ENCODE peak calls at places on chromosomes 16 and 17, in seven cellular contexts. M is fibroblast of lung, U is kidney epithelial cell, G is PC-3, A is brain microvascular endothelial cell, E is heart right ventricle, F is AG09309. C is an unnamed sample.

GRCh38 chr16:64615647-64616280 is 506.1 kb downstream of the CDH11 start:
- DNase-seq in M (peak), U (no peak), G (no peak), A (no peak), E (no peak), F (peak), C (no peak)

GRCh38 chr16:49021136-49021535 is 260.5 kb downstream of the CBLN1 start:
- DNase-seq in M (peak), U (peak), G (peak), A (no peak), E (no peak), F (peak), C (peak)

GRCh38 chr17:77391668-77392375 is 251.1 kb downstream of the SEC14L1 start:
- DNase-seq in M (peak), U (no peak), G (peak), A (peak), E (no peak), F (peak), C (peak)

GRCh38 chr16:31435341-31436220 is 7.0 kb downstream of the ZNF843 start:
- DNase-seq in M (no peak), U (no peak), G (no peak), A (no peak), E (no peak), F (no peak), C (no peak)

GRCh38 chr17:81341347-81342061 is 46.4 kb upstream of the SLC38A10 start:
- DNase-seq in M (no peak), U (no peak), G (peak), A (no peak), E (no peak), F (no peak), C (no peak)

GRCh38 chr16:72715267-72715666 is 332.7 kb downstream of the ZFHX3 start:
- DNase-seq in M (peak), U (no peak), G (peak), A (no peak), E (no peak), F (no peak), C (no peak)

GRCh38 chr16:2712546-2712945 is 7.5 kb downstream of the PRSS27 start:
- DNase-seq in M (no peak), U (no peak), G (no peak), A (no peak), E (no peak), F (no peak), C (no peak)

GRCh38 chr17:57906910-57907309 is 48.3 kb downstream of the CUEDC1 start:
- DNase-seq in M (no peak), U (no peak), G (no peak), A (no peak), E (no peak), F (no peak), C (no peak)

GRCh38 chr17:43667506-43668438 is 6.0 kb upstream of the MEOX1 start:
- DNase-seq in M (no peak), U (no peak), G (peak), A (peak), E (no peak), F (no peak), C (no peak)

GRCh38 chr17:82177276-82177675 is 35.4 kb downstream of the CCDC57 start:
- DNase-seq in M (no peak), U (no peak), G (no peak), A (no peak), E (no peak), F (no peak), C (no peak)

GRCh38 chr16:70160388-70160787 is 13.2 kb upstream of the CLEC18C start:
- DNase-seq in M (no peak), U (no peak), G (no peak), A (no peak), E (no peak), F (no peak), C (no peak)

GRCh38 chr17:21689604-21690003 is 2.7 kb upstream of the KCNJ18 start:
- DNase-seq in M (peak), U (peak), G (peak), A (peak), E (no peak), F (peak), C (peak)

GRCh38 chr17:57909548-57909947 is 45.7 kb downstream of the CUEDC1 start:
- DNase-seq in M (no peak), U (no peak), G (no peak), A (no peak), E (no peak), F (no peak), C (no peak)

GRCh38 chr17:21679256-21680146 is 12.8 kb upstream of the KCNJ18 start:
- DNase-seq in M (no peak), U (no peak), G (no peak), A (no peak), E (no peak), F (no peak), C (no peak)

GRCh38 chr17:3972281-3972731 is 8.1 kb upstream of the ATP2A3 start:
- DNase-seq in M (no peak), U (no peak), G (no peak), A (no peak), E (no peak), F (no peak), C (no peak)

GRCh38 chr17:39077874-39078273 is 73.6 kb downstream of the PLXDC1 start:
- DNase-seq in M (no peak), U (no peak), G (no peak), A (no peak), E (no peak), F (no peak), C (no peak)
- TF ChIP-seq CTCF in M (no peak), U (peak), G (no peak), A (peak), E (no peak), F (peak), C (peak)

DNA sequence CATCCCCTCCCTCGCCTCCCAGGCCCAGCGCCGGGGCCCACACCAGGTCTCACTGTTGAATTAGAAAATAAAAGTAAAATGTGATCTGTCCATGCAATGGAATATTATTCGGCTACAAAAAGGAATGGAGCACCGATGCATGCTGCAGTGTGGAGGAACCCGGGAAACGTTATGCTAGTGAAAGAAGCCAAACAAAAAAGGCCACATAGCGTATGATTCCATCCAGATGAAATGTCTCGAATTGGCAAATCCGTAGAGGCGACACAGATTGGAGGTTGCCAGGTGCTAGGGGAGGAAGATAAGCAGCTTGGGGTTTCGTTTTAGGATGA is 972 bp upstream of the ADCY9 start:
- DNase-seq in M (no peak), U (no peak), G (no peak), A (no peak), E (no peak), F (no peak), C (no peak)
- H3K4me3 ChIP-seq in M (peak), U (no peak), G (peak), A (no peak), E (peak), F (no peak), C (peak)

DNA sequence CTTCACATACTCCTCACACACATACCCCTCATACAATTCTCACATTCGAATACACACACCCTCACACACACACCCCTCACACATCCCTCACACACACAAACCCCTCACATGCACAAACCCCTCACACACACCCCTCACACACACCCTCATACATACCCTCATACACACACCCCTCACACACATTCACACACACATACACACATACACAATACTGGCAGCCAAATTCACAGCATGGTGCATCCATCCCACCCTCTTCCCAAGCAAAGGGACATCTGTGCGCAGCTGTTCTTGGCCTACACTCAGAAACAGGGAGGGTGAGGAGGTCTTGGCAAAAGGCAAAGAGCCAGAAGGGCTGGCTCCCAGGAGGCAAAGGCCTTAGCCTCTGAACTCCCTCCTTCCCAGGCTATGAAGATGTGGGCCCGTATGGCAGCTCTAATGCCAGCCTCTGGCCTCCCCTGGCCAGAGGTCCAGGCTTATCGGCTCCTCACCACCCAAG is 23.4 kb downstream of the C17orf67 start:
- DNase-seq in M (peak), U (no peak), G (no peak), A (no peak), E (no peak), F (no peak), C (no peak)
- TF ChIP-seq CTCF in M (no peak), U (no peak), G (no peak), A (no peak), E (no peak), F (no peak), C (no peak)

GRCh38 chr16:10552281-10552680 is 28.1 kb downstream of the EMP2 start:
- DNase-seq in M (no peak), U (no peak), G (no peak), A (no peak), E (no peak), F (no peak), C (no peak)

GRCh38 chr16:10556240-10556639 is 24.2 kb downstream of the EMP2 start:
- DNase-seq in M (no peak), U (no peak), G (no peak), A (no peak), E (no peak), F (no peak), C (no peak)

GRCh38 chr16:10551881-10552280 is 28.5 kb downstream of the EMP2 start:
- DNase-seq in M (no peak), U (no peak), G (no peak), A (no peak), E (no peak), F (no peak), C (no peak)

GRCh38 chr16:10554569-10554968 is 25.8 kb downstream of the EMP2 start:
- DNase-seq in M (no peak), U (no peak), G (no peak), A (no peak), E (no peak), F (no peak), C (no peak)

GRCh38 chr16:10552998-10553491 is 27.4 kb downstream of the EMP2 start:
- DNase-seq in M (no peak), U (no peak), G (no peak), A (peak), E (peak), F (no peak), C (no peak)
- H3K4me3 ChIP-seq in M (no peak), U (no peak), G (no peak), A (peak), E (peak), F (no peak), C (no peak)

GRCh38 chr16:67392301-67393059 is 818 bp downstream of the TPPP3 start:
- DNase-seq in M (no peak), U (no peak), G (no peak), A (no peak), E (no peak), F (no peak), C (no peak)

GRCh38 chr16:67394271-67395104 is 1.2 kb upstream of the TPPP3 start:
- DNase-seq in M (no peak), U (no peak), G (no peak), A (no peak), E (peak), F (no peak), C (no peak)

GRCh38 chr16:67393790-67394270 is 532 bp upstream of the TPPP3 start:
- DNase-seq in M (no peak), U (no peak), G (no peak), A (no peak), E (no peak), F (no peak), C (no peak)

GRCh38 chr16:67391424-67392300 is 1.6 kb downstream of the TPPP3 start:
- DNase-seq in M (no peak), U (no peak), G (no peak), A (no peak), E (peak), F (no peak), C (no peak)

DNA sequence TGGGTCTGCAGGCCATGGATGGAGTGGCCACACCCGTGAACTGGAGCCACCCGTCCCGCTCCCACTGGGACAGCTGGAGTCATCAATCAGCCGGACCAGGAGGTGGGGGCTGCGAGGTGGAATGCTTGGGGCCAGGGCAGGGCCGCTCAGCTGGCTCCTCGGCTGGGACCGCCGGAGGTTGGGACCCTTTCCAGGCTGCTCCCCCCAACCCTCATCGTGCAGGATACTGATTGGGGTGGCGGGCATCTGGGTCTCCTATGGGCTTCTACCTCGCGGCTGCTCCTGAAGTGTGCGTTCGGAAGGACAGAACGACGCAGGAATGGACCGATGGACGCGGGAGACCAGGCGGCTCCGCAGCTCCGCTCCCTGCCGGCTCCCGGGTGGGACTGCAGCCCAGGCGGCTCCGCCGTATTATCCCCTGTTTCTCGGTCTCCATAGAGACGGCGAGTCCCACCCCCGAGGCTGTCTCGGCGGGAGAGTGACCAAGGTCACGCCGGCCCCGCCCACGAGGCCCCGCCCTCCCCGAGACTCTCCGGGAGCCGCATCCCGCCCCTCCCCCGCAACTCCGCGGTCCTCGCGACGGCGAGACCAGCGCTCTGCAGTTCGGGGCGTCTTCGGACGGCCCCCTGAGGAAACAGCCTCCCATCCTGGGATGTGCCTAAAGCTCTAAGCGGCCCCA is at the start of gene TPPP3:
- DNase-seq in M (peak), U (no peak), G (no peak), A (peak), E (peak), F (no peak), C (no peak)
- TF ChIP-seq CTCF in M (peak), U (peak), G (no peak), A (peak), E (peak), F (peak), C (peak)

GRCh38 chr16:84821179-84821578 is 1.4 kb downstream of the CRISPLD2 start:
- DNase-seq in M (no peak), U (no peak), G (no peak), A (no peak), E (no peak), F (no peak), C (no peak)
- H3K4me3 ChIP-seq in M (peak), U (peak), G (no peak), A (peak), E (peak), F (no peak), C (peak)

GRCh38 chr16:66554021-66554420 is 1.6 kb downstream of the CKLF start:
- DNase-seq in M (no peak), U (no peak), G (no peak), A (no peak), E (no peak), F (no peak), C (no peak)

GRCh38 chr16:66553223-66553622 is 847 bp downstream of the CKLF start:
- DNase-seq in M (no peak), U (no peak), G (no peak), A (no peak), E (no peak), F (no peak), C (no peak)

GRCh38 chr16:66552288-66553143 is at the start of gene CKLF:
- DNase-seq in M (peak), U (peak), G (peak), A (peak), E (peak), F (peak), C (peak)

GRCh38 chr16:66551362-66551761 is 1.0 kb upstream of the CKLF start:
- DNase-seq in M (no peak), U (no peak), G (peak), A (no peak), E (no peak), F (no peak), C (no peak)

DNA sequence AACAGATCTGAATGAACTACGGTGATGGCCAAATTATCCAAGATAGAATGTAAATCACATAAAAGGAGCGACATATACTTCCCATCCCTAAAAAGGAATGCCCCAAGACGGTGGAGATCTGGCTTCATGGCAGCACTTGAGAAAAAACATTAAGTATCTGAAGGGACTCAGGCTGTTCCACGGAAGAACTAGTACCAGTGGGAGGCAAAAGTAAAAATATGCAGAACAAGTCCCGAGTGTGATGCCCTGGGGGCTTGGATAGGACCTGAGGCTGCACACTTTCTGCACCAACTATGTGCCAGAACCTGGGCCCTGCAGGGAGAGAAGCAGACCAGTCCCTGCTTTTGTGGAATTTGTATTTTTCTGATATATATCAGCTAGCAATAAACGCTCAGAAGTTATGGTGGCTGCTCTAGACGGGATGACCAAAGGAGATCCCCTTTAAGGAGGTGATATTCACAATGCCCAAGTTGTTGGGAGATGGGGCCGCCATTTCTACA is 538 bp upstream of the CKLF start:
- DNase-seq in M (no peak), U (no peak), G (no peak), A (no peak), E (no peak), F (no peak), C (no peak)
- TF ChIP-seq CTCF in M (no peak), U (no peak), G (no peak), A (no peak), E (no peak), F (no peak), C (no peak)

GRCh38 chr16:58516768-58517107 is 1.4 kb downstream of the SETD6 start:
- DNase-seq in M (no peak), U (no peak), G (no peak), A (no peak), E (no peak), F (no peak), C (no peak)

GRCh38 chr16:58515871-58516767 is 802 bp downstream of the SETD6 start:
- DNase-seq in M (no peak), U (no peak), G (peak), A (no peak), E (no peak), F (no peak), C (no peak)

GRCh38 chr16:58511933-58512815 is 3.1 kb upstream of the SETD6 start:
- DNase-seq in M (peak), U (no peak), G (peak), A (peak), E (peak), F (no peak), C (peak)

GRCh38 chr16:58515125-58515870 is at the start of gene SETD6:
- DNase-seq in M (peak), U (peak), G (peak), A (peak), E (peak), F (peak), C (peak)

DNA sequence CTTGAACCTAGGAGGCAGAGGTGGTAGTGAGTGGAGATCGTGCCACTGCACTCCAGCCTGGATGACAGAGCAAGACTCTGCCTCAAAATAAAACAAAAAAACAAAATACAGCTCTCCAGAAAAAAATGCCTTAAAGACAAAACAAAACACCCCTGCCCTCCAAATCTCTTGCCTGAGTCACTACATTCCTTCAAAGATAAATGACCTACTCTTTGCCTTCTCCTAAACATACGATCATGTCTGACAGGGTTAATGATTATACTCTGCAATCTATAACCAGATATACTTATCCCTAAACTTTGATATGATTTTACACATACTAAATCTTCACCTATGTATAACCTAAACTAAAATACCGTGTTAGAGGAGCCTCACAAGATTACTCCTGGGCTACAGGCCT is 1.4 kb upstream of the SETD6 start:
- DNase-seq in M (no peak), U (no peak), G (no peak), A (no peak), E (no peak), F (no peak), C (no peak)
- H3K4me3 ChIP-seq in M (no peak), U (no peak), G (no peak), A (no peak), E (no peak), F (no peak), C (no peak)

C was measured in astrocyte of the cerebellum.